ENCODE peak calls at places on chromosomes 5 and 9, in six cellular contexts. E, W, I, D, Q and S are unnamed samples.

GRCh38 chr5:83987513-83988292 is 267.0 kb upstream of the HAPLN1 start:
- DNase-seq in E (no peak), W (no peak), I (no peak), D (no peak), Q (no peak), S (no peak)

GRCh38 chr5:75051217-75051751 is 1.1 kb downstream of the GCNT4 start:
- DNase-seq in E (no peak), W (no peak), I (no peak), D (no peak), Q (no peak), S (no peak)

GRCh38 chr5:139901971-139902370 is 106.4 kb downstream of the PSD2 start:
- DNase-seq in E (no peak), W (no peak), I (no peak), D (no peak), Q (no peak), S (no peak)

GRCh38 chr5:88290801-88291200 is 22.2 kb upstream of the TMEM161B start:
- DNase-seq in E (no peak), W (no peak), I (no peak), D (no peak), Q (no peak), S (no peak)

GRCh38 chr5:148205865-148206264 is 3.0 kb downstream of the SPINK6 start:
- DNase-seq in E (no peak), W (no peak), I (no peak), D (no peak), Q (no peak), S (no peak)

GRCh38 chr5:142981475-142981874 is 211.3 kb downstream of the ARHGAP26 start:
- DNase-seq in E (no peak), W (no peak), I (no peak), D (no peak), Q (no peak), S (no peak)

GRCh38 chr5:180704362-180704761 is 35.5 kb downstream of the OR2Y1 start:
- DNase-seq in E (no peak), W (no peak), I (no peak), D (no peak), Q (no peak), S (no peak)

GRCh38 chr5:92749943-92750342 is 831.1 kb downstream of the NR2F1-AS1 start:
- DNase-seq in E (no peak), W (no peak), I (no peak), D (no peak), Q (peak), S (no peak)

GRCh38 chr5:14406554-14406849 is 175.1 kb upstream of the OTULINL start:
- DNase-seq in E (no peak), W (no peak), I (no peak), D (no peak), Q (no peak), S (no peak)

GRCh38 chr9:106862115-106862945 is 636 bp upstream of the ZNF462 start:
- DNase-seq in E (no peak), W (peak), I (no peak), D (peak), Q (peak), S (peak)

GRCh38 chr9:82934949-82935348 is 128.0 kb downstream of the RASEF start:
- DNase-seq in E (no peak), W (peak), I (no peak), D (no peak), Q (peak), S (no peak)

GRCh38 chr5:168295574-168296201 is 4.2 kb downstream of the WWC1 start:
- DNase-seq in E (no peak), W (peak), I (no peak), D (peak), Q (peak), S (peak)

GRCh38 chr5:96114736-96115466 is 153.2 kb upstream of the ELL2 start:
- DNase-seq in E (no peak), W (no peak), I (no peak), D (no peak), Q (no peak), S (no peak)

GRCh38 chr5:12522116-12522515 is 617.9 kb upstream of the CTNND2 start:
- DNase-seq in E (no peak), W (peak), I (no peak), D (no peak), Q (no peak), S (no peak)

GRCh38 chr9:469672-470040 is 255.0 kb downstream of the DOCK8 start:
- DNase-seq in E (peak), W (no peak), I (peak), D (peak), Q (no peak), S (no peak)

GRCh38 chr5:132410451-132411381 is 41.2 kb downstream of the SLC22A5 start:
- DNase-seq in E (peak), W (peak), I (peak), D (peak), Q (peak), S (no peak)

GRCh38 chr9:107712390-107712789 is 222.8 kb upstream of the KLF4 start:
- DNase-seq in E (no peak), W (peak), I (no peak), D (no peak), Q (peak), S (no peak)

GRCh38 chr5:126178521-126178920 is 244.7 kb upstream of the GRAMD2B start:
- DNase-seq in E (no peak), W (no peak), I (no peak), D (peak), Q (no peak), S (no peak)

GRCh38 chr9:137099231-137099630 is 12.4 kb downstream of the MAN1B1 start:
- DNase-seq in E (no peak), W (no peak), I (no peak), D (no peak), Q (no peak), S (no peak)

GRCh38 chr9:109411818-109412352 is 86.2 kb downstream of the PTPN3 start:
- DNase-seq in E (no peak), W (no peak), I (no peak), D (peak), Q (peak), S (no peak)

GRCh38 chr5:176750144-176750543 is 60.2 kb upstream of the UNC5A start:
- DNase-seq in E (no peak), W (no peak), I (no peak), D (no peak), Q (no peak), S (no peak)

GRCh38 chr5:143086851-143087637 is 316.4 kb downstream of the NR3C1 start:
- DNase-seq in E (no peak), W (peak), I (no peak), D (no peak), Q (peak), S (no peak)

GRCh38 chr5:58459276-58459859 is 518 bp downstream of the PLK2 start:
- DNase-seq in E (no peak), W (peak), I (no peak), D (peak), Q (peak), S (peak)

GRCh38 chr5:2017540-2018389 is 135.0 kb upstream of the IRX4 start:
- DNase-seq in E (no peak), W (no peak), I (no peak), D (no peak), Q (peak), S (no peak)

GRCh38 chr9:95130484-95130883 is 187.0 kb downstream of the FANCC start:
- DNase-seq in E (no peak), W (no peak), I (no peak), D (no peak), Q (no peak), S (no peak)

GRCh38 chr5:19988447-19988846 is 447 bp upstream of the CDH18 start:
- DNase-seq in E (no peak), W (no peak), I (no peak), D (no peak), Q (no peak), S (no peak)